ENCODE peak calls at places on chromosomes 12 and 14, in six cellular contexts. One of them, this sample, is unnamed.

GRCh38 chr14:104923596-104924420 is 871 bp upstream of the PLD4 start:
- DNase-seq in astrocyte of the spinal cord: no peak
- DNase-seq in CD8-positive, alpha-beta T cell: no peak
- DNase-seq in tibial artery: no peak
- DNase-seq in pancreas: no peak
- DNase-seq in bronchial epithelial cell: no peak
- DNase-seq in this sample: no peak

GRCh38 chr12:11461433-11461832 is 66.1 kb upstream of the PRB2 start:
- DNase-seq in pancreas: no peak
- DNase-seq in astrocyte of the spinal cord: no peak
- DNase-seq in bronchial epithelial cell: peak; percentile 15
- DNase-seq in tibial artery: no peak
- DNase-seq in CD8-positive, alpha-beta T cell: no peak
- DNase-seq in this sample: peak; percentile 45

GRCh38 chr12:124592481-124593160 is 25.2 kb upstream of the NCOR2 start:
- DNase-seq in tibial artery: no peak
- DNase-seq in astrocyte of the spinal cord: no peak
- DNase-seq in CD8-positive, alpha-beta T cell: no peak
- DNase-seq in bronchial epithelial cell: no peak
- DNase-seq in pancreas: no peak
- DNase-seq in this sample: no peak

GRCh38 chr14:105894125-105894977 is 368.0 kb downstream of the TMEM121 start:
- DNase-seq in bronchial epithelial cell: no peak
- DNase-seq in astrocyte of the spinal cord: no peak
- DNase-seq in tibial artery: peak; percentile 53
- DNase-seq in pancreas: no peak
- DNase-seq in CD8-positive, alpha-beta T cell: no peak
- DNase-seq in this sample: no peak

GRCh38 chr12:30985814-30986452 is 59.4 kb downstream of the TSPAN11 start:
- DNase-seq in astrocyte of the spinal cord: peak; percentile 61
- DNase-seq in pancreas: no peak
- DNase-seq in CD8-positive, alpha-beta T cell: no peak
- DNase-seq in tibial artery: no peak
- DNase-seq in bronchial epithelial cell: peak; percentile 41
- DNase-seq in this sample: peak; percentile 57

GRCh38 chr12:98645572-98646067 is 530 bp downstream of the APAF1 start:
- DNase-seq in CD8-positive, alpha-beta T cell: peak; percentile 19
- DNase-seq in pancreas: peak; percentile 35
- DNase-seq in astrocyte of the spinal cord: peak; percentile 18
- DNase-seq in tibial artery: no peak
- DNase-seq in bronchial epithelial cell: peak; percentile 22
- DNase-seq in this sample: peak; percentile 17

GRCh38 chr12:23631991-23632390 is 317.5 kb downstream of the SOX5 start:
- DNase-seq in tibial artery: no peak
- DNase-seq in astrocyte of the spinal cord: peak; percentile 1
- DNase-seq in CD8-positive, alpha-beta T cell: no peak
- DNase-seq in pancreas: no peak
- DNase-seq in bronchial epithelial cell: peak; percentile 63
- DNase-seq in this sample: peak; percentile 57

GRCh38 chr14:50530794-50531193 is 1.6 kb downstream of the MAP4K5 start:
- DNase-seq in bronchial epithelial cell: no peak
- DNase-seq in pancreas: no peak
- DNase-seq in tibial artery: no peak
- DNase-seq in astrocyte of the spinal cord: peak; percentile 21
- DNase-seq in CD8-positive, alpha-beta T cell: no peak
- DNase-seq in this sample: no peak

GRCh38 chr14:101634453-101635237 is 73.3 kb downstream of the DIO3 start:
- DNase-seq in CD8-positive, alpha-beta T cell: no peak
- DNase-seq in bronchial epithelial cell: no peak
- DNase-seq in tibial artery: no peak
- DNase-seq in astrocyte of the spinal cord: no peak
- DNase-seq in pancreas: no peak
- DNase-seq in this sample: no peak

GRCh38 chr12:60616400-60616799 is 1020.6 kb downstream of the SLC16A7 start:
- DNase-seq in bronchial epithelial cell: no peak
- DNase-seq in CD8-positive, alpha-beta T cell: no peak
- DNase-seq in astrocyte of the spinal cord: no peak
- DNase-seq in tibial artery: no peak
- DNase-seq in pancreas: no peak
- DNase-seq in this sample: no peak

GRCh38 chr14:103078420-103078749 is 5.6 kb upstream of the LBHD2 start:
- DNase-seq in CD8-positive, alpha-beta T cell: peak; percentile 73
- DNase-seq in pancreas: peak; percentile 70
- DNase-seq in bronchial epithelial cell: peak; percentile 67
- DNase-seq in tibial artery: peak; percentile 83
- DNase-seq in astrocyte of the spinal cord: peak; percentile 76
- DNase-seq in this sample: peak; percentile 85

GRCh38 chr12:101010881-101011280 is 199.2 kb downstream of the SLC5A8 start:
- DNase-seq in pancreas: no peak
- DNase-seq in bronchial epithelial cell: no peak
- DNase-seq in tibial artery: no peak
- DNase-seq in CD8-positive, alpha-beta T cell: no peak
- DNase-seq in astrocyte of the spinal cord: no peak
- DNase-seq in this sample: no peak

GRCh38 chr14:93936245-93936644 is 9.1 kb downstream of the FAM181A start:
- DNase-seq in CD8-positive, alpha-beta T cell: no peak
- DNase-seq in tibial artery: no peak
- DNase-seq in pancreas: no peak
- DNase-seq in astrocyte of the spinal cord: no peak
- DNase-seq in bronchial epithelial cell: peak; percentile 49
- DNase-seq in this sample: peak; percentile 61

GRCh38 chr12:96770239-96770780 is 136.7 kb upstream of the NEDD1 start:
- DNase-seq in bronchial epithelial cell: no peak
- DNase-seq in astrocyte of the spinal cord: no peak
- DNase-seq in CD8-positive, alpha-beta T cell: no peak
- DNase-seq in pancreas: no peak
- DNase-seq in tibial artery: no peak
- DNase-seq in this sample: peak; percentile 6

GRCh38 chr12:69438539-69438938 is 31.6 kb upstream of the FRS2 start:
- DNase-seq in tibial artery: no peak
- DNase-seq in pancreas: no peak
- DNase-seq in astrocyte of the spinal cord: no peak
- DNase-seq in CD8-positive, alpha-beta T cell: no peak
- DNase-seq in bronchial epithelial cell: no peak
- DNase-seq in this sample: no peak

GRCh38 chr12:45532113-45532512 is 197.4 kb upstream of the ARID2 start:
- DNase-seq in tibial artery: no peak
- DNase-seq in astrocyte of the spinal cord: no peak
- DNase-seq in pancreas: no peak
- DNase-seq in CD8-positive, alpha-beta T cell: no peak
- DNase-seq in bronchial epithelial cell: no peak
- DNase-seq in this sample: no peak

GRCh38 chr12:7512528-7512927 is 9.0 kb upstream of the CD163 start:
- DNase-seq in tibial artery: peak; percentile 65
- DNase-seq in CD8-positive, alpha-beta T cell: no peak
- DNase-seq in astrocyte of the spinal cord: peak; percentile 96
- DNase-seq in bronchial epithelial cell: peak; percentile 15
- DNase-seq in pancreas: peak; percentile 27
- DNase-seq in this sample: peak; percentile 20

GRCh38 chr12:38662851-38663250 is 242.5 kb downstream of the CPNE8 start:
- DNase-seq in CD8-positive, alpha-beta T cell: no peak
- DNase-seq in bronchial epithelial cell: peak; percentile 14
- DNase-seq in pancreas: no peak
- DNase-seq in astrocyte of the spinal cord: no peak
- DNase-seq in tibial artery: no peak
- DNase-seq in this sample: no peak

GRCh38 chr12:38666425-38666824 is 239.0 kb downstream of the CPNE8 start:
- DNase-seq in pancreas: no peak
- DNase-seq in CD8-positive, alpha-beta T cell: no peak
- DNase-seq in astrocyte of the spinal cord: no peak
- DNase-seq in tibial artery: no peak
- DNase-seq in bronchial epithelial cell: no peak
- DNase-seq in this sample: no peak

GRCh38 chr12:38669081-38669480 is 236.3 kb downstream of the CPNE8 start:
- DNase-seq in tibial artery: no peak
- DNase-seq in astrocyte of the spinal cord: no peak
- DNase-seq in bronchial epithelial cell: no peak
- DNase-seq in CD8-positive, alpha-beta T cell: no peak
- DNase-seq in pancreas: no peak
- DNase-seq in this sample: no peak

GRCh38 chr12:38669530-38669929 is 235.9 kb downstream of the CPNE8 start:
- DNase-seq in pancreas: no peak
- DNase-seq in astrocyte of the spinal cord: no peak
- DNase-seq in CD8-positive, alpha-beta T cell: no peak
- DNase-seq in tibial artery: no peak
- DNase-seq in bronchial epithelial cell: no peak
- DNase-seq in this sample: no peak

DNA sequence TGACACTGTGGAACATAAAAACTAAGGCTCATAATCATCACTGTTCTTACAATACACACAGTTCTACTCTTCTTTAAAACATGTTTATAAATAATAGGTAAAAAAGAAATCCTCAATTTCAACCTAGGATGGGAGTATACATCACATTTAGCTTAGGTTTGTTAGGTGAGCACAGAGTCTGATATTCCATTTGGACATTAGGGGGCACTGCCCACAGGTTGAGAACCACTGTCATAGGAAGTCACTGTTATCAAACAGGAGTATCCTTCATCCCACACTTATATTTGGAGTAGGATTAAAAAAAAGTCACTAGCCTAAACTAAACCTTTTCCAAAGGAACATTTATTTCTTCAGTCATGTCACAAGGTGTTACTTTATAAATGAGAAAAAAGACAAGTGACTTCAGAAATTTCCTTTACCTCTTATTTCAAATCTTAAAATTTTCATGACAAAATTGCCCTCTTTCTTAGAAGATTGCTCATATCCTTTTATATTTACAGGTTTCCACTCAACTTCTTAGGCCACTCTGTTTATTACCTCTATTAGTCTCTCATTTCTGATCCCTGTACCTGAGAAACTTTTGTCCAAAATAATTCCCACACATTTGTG is 240.6 kb downstream of the CPNE8 start:
- DNase-seq in CD8-positive, alpha-beta T cell: no peak
- DNase-seq in pancreas: no peak
- DNase-seq in astrocyte of the spinal cord: no peak
- DNase-seq in bronchial epithelial cell: peak; percentile 47
- DNase-seq in tibial artery: no peak
- DNase-seq in this sample: peak; percentile 55
- TF ChIP-seq CTCF in CD8-positive, alpha-beta T cell: no peak
- TF ChIP-seq CTCF in pancreas: no peak
- TF ChIP-seq CTCF in astrocyte of the spinal cord: peak; percentile 59
- TF ChIP-seq CTCF in bronchial epithelial cell: peak; percentile 56
- TF ChIP-seq CTCF in tibial artery: no peak
- TF ChIP-seq CTCF in this sample: peak; percentile 78

DNA sequence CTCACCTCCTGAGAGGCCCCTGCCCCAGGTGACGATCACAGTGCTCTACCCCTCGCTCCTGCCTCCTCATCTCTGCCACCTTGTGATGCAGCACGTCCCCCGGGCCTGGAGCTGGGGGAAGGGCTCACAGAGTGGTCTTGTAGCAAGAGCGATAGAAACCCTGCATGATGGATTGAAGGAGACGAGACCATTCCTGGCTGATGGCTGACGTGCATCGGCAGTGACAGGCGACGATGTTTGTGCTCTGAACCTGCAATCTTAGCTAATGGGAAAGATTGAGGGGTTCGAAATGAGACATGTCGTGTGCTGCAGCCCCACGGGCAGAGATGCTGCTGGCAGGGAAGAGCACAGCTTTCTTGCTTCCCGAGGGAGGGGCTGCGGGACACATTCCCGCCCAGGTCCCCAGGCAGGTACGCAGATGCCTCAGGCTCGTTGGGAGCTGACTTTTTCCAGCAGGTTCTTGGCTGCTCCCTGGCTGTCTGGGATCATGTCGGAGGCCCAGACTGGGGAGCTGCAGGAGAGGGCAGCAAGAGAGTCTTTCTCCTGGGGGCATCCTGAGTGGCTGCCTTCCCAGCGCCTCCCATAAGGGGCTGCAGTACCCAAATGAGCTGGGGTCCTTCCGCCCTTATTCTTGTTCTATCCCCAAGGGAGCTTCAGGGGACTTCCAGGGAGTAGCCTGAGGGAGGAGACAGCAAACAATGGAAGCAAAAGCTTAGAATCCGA is 38.7 kb upstream of the GPATCH2L start:
- DNase-seq in pancreas: no peak
- DNase-seq in astrocyte of the spinal cord: no peak
- DNase-seq in tibial artery: no peak
- DNase-seq in bronchial epithelial cell: no peak
- DNase-seq in CD8-positive, alpha-beta T cell: no peak
- DNase-seq in this sample: no peak
- H3K4me3 ChIP-seq in pancreas: no peak overlapping the region
- H3K4me3 ChIP-seq in astrocyte of the spinal cord: no peak overlapping the region
- H3K4me3 ChIP-seq in tibial artery: no peak overlapping the region
- H3K4me3 ChIP-seq in bronchial epithelial cell: no peak overlapping the region
- H3K4me3 ChIP-seq in CD8-positive, alpha-beta T cell: no peak overlapping the region
- H3K4me3 ChIP-seq in this sample: no peak overlapping the region

DNA sequence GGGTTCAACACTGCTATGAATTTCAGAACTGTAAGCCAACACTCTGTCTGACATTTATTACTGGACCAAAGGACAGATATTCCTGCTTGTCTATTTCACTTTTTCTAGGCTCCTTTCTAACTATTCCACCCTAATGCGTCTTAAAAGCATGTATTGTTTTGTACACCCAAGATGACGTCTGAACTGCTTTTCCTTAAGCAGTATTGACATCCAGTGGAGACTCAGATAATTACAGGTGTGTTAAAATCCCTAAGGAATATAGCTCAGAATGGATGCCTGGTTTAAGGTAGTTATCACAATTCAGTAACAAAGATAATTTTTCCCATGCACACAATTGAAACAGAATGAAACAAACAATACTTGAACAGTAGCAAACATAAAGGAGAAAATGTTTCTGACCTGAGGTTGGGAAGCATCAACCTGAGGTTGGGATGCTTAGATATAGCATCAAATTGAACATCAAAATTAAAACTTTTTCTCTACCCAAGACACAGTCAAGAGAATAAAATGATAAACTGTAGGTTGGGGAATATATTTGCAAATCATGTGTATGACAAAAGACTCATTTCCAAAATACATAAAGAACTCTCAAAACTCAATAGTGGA is 93.7 kb upstream of the PTPRR start:
- DNase-seq in CD8-positive, alpha-beta T cell: no peak
- DNase-seq in pancreas: no peak
- DNase-seq in bronchial epithelial cell: peak; percentile 62
- DNase-seq in tibial artery: no peak
- DNase-seq in astrocyte of the spinal cord: peak; percentile 49
- DNase-seq in this sample: peak; percentile 64
- TF ChIP-seq CTCF in CD8-positive, alpha-beta T cell: no peak
- TF ChIP-seq CTCF in pancreas: no peak
- TF ChIP-seq CTCF in bronchial epithelial cell: peak; percentile 39
- TF ChIP-seq CTCF in tibial artery: peak; percentile 86
- TF ChIP-seq CTCF in astrocyte of the spinal cord: peak; percentile 33
- TF ChIP-seq CTCF in this sample: peak; percentile 56

GRCh38 chr12:48969160-48969771 is 2.3 kb downstream of the WNT10B start:
- DNase-seq in pancreas: no peak
- DNase-seq in CD8-positive, alpha-beta T cell: no peak
- DNase-seq in bronchial epithelial cell: no peak
- DNase-seq in astrocyte of the spinal cord: no peak
- DNase-seq in tibial artery: no peak
- DNase-seq in this sample: no peak

GRCh38 chr12:48965447-48965846 is 6.1 kb downstream of the WNT10B start:
- DNase-seq in tibial artery: no peak
- DNase-seq in bronchial epithelial cell: no peak
- DNase-seq in astrocyte of the spinal cord: no peak
- DNase-seq in pancreas: no peak
- DNase-seq in CD8-positive, alpha-beta T cell: no peak
- DNase-seq in this sample: no peak

GRCh38 chr12:48968467-48968866 is 3.1 kb downstream of the WNT10B start:
- DNase-seq in bronchial epithelial cell: no peak
- DNase-seq in tibial artery: no peak
- DNase-seq in pancreas: no peak
- DNase-seq in astrocyte of the spinal cord: no peak
- DNase-seq in CD8-positive, alpha-beta T cell: no peak
- DNase-seq in this sample: no peak

GRCh38 chr12:48968004-48968403 is 3.5 kb downstream of the WNT10B start:
- DNase-seq in bronchial epithelial cell: no peak
- DNase-seq in tibial artery: no peak
- DNase-seq in astrocyte of the spinal cord: no peak
- DNase-seq in pancreas: no peak
- DNase-seq in CD8-positive, alpha-beta T cell: no peak
- DNase-seq in this sample: no peak

GRCh38 chr12:48966177-48966890 is 5.2 kb downstream of the WNT10B start:
- DNase-seq in pancreas: no peak
- DNase-seq in bronchial epithelial cell: no peak
- DNase-seq in tibial artery: no peak
- DNase-seq in CD8-positive, alpha-beta T cell: no peak
- DNase-seq in astrocyte of the spinal cord: no peak
- DNase-seq in this sample: no peak
- H3K4me3 ChIP-seq in pancreas: no peak overlapping the region
- H3K4me3 ChIP-seq in bronchial epithelial cell: no peak overlapping the region
- H3K4me3 ChIP-seq in tibial artery: no peak overlapping the region
- H3K4me3 ChIP-seq in CD8-positive, alpha-beta T cell: no peak overlapping the region
- H3K4me3 ChIP-seq in astrocyte of the spinal cord: no peak overlapping the region
- H3K4me3 ChIP-seq in this sample: no peak overlapping the region

This sample was measured in epithelial cell of esophagus.